ENCODE peak calls at places on chromosome 11, in five cellular contexts. P is T-helper 2 cell; R is astrocyte; S is pancreas; H is stimulated activated CD4-positive, alpha-beta T cell treated with anti-CD3 and anti-CD28 coated beads, TNF-alpha, amount 100 ng/mL, for 1 hour. D is an unnamed sample.

GRCh38 chr11:34044664-34045485 is 6.7 kb upstream of the CAPRIN1 start:
- DNase-seq in R (peak; percentile 89), P (no peak), H (no peak), S (no peak), D (no peak)

GRCh38 chr11:66325140-66325754 is 8.4 kb upstream of the CD248 start:
- DNase-seq in P (no peak), R (no peak), S (no peak), H (no peak), D (no peak)

GRCh38 chr11:96264364-96264763 is 78.6 kb downstream of the MAML2 start:
- DNase-seq in P (no peak), S (no peak), R (peak; percentile 23), H (no peak), D (no peak)

GRCh38 chr11:36151933-36152580 is 137.2 kb downstream of the COMMD9 start:
- DNase-seq in S (no peak), P (no peak), H (no peak), R (no peak), D (no peak)

GRCh38 chr11:35363246-35364100 is 55.9 kb downstream of the SLC1A2 start:
- DNase-seq in P (no peak), H (no peak), R (no peak), S (no peak), D (no peak)

GRCh38 chr11:67404515-67405195 is 772 bp downstream of the TBC1D10C start:
- DNase-seq in P (peak; percentile 66), S (no peak), H (no peak), R (no peak), D (no peak)

GRCh38 chr11:128579790-128580504 is 7.4 kb downstream of the ETS1 start:
- DNase-seq in R (no peak), H (no peak), S (no peak), P (no peak), D (no peak)

GRCh38 chr11:20762112-20762511 is 92.7 kb downstream of the NELL1 start:
- DNase-seq in R (no peak), S (no peak), P (no peak), H (no peak), D (no peak)

GRCh38 chr11:46766656-46767055 is 47.6 kb downstream of the F2 start:
- DNase-seq in P (no peak), S (no peak), R (no peak), H (no peak), D (no peak)

GRCh38 chr11:104028476-104028875 is 8.0 kb upstream of the DDI1 start:
- DNase-seq in H (no peak), S (no peak), P (no peak), R (peak; percentile 42), D (no peak)

GRCh38 chr11:67370351-67371076 is 2.9 kb downstream of the CLCF1 start:
- DNase-seq in R (no peak), H (no peak), S (no peak), P (no peak), D (no peak)

GRCh38 chr11:10460611-10461275 is 5.7 kb downstream of the AMPD3 start:
- DNase-seq in H (no peak), P (no peak), R (no peak), S (no peak), D (no peak)

GRCh38 chr11:68956142-68956541 is 24.6 kb downstream of the MRGPRD start:
- DNase-seq in P (no peak), H (no peak), R (no peak), S (no peak), D (peak; percentile 52)

GRCh38 chr11:116690623-116691022 is 82.2 kb downstream of the BUD13 start:
- DNase-seq in H (no peak), S (no peak), R (no peak), P (no peak), D (no peak)

GRCh38 chr11:1783725-1784529 is 20.2 kb upstream of the CTSD start:
- DNase-seq in S (no peak), R (no peak), P (no peak), H (no peak), D (no peak)

GRCh38 chr11:100676901-100677300 is 10.2 kb upstream of the ARHGAP42 start:
- DNase-seq in R (no peak), H (no peak), P (no peak), S (no peak), D (no peak)

GRCh38 chr11:113281052-113281725 is 33.2 kb upstream of the TTC12 start:
- DNase-seq in H (no peak), P (no peak), R (no peak), S (no peak), D (no peak)

GRCh38 chr11:36565033-36565610 is 2.7 kb upstream of the RAG1 start:
- DNase-seq in S (no peak), H (no peak), R (no peak), P (no peak), D (no peak)

GRCh38 chr11:77179048-77179447 is 51.0 kb downstream of the MYO7A start:
- DNase-seq in P (no peak), S (no peak), H (no peak), R (no peak), D (no peak)

D was measured in T-helper 9 cell.